ENCODE peak calls at places on chromosome 9, in six cellular contexts. H, J, W, V, I and O are unnamed samples.

GRCh38 chr9:85215936-85216335 is 525.8 kb downstream of the AGTPBP1 start:
- DNase-seq in J (no peak), V (no peak), I (no peak), H (no peak), W (no peak), O (no peak)

GRCh38 chr9:107422189-107422802 is 67.3 kb downstream of the KLF4 start:
- DNase-seq in H (no peak), W (peak; percentile 60), I (peak; percentile 84), V (peak; percentile 88), J (peak; percentile 75), O (peak; percentile 78)

GRCh38 chr9:4661165-4662095 is 664 bp upstream of the PLPP6 start:
- DNase-seq in W (no peak), V (no peak), I (no peak), H (peak; percentile 33), J (peak; percentile 42), O (no peak)

GRCh38 chr9:35510745-35511428 is 21.0 kb downstream of the RUSC2 start:
- DNase-seq in W (no peak), V (peak; percentile 94), J (peak; percentile 90), H (no peak), I (peak; percentile 93), O (no peak)

GRCh38 chr9:87812375-87813118 is 70.1 kb upstream of the SPATA31E1 start:
- DNase-seq in W (peak; percentile 60), H (no peak), V (peak; percentile 67), J (peak; percentile 49), I (no peak), O (no peak)

GRCh38 chr9:37555786-37556185 is 20.4 kb downstream of the FBXO10 start:
- DNase-seq in J (no peak), W (no peak), H (no peak), V (no peak), I (no peak), O (no peak)

GRCh38 chr9:214488-215448 is at the start of gene DOCK8:
- DNase-seq in V (peak; percentile 87), I (peak; percentile 84), W (peak; percentile 32), J (peak; percentile 63), H (peak; percentile 68), O (peak; percentile 97)

GRCh38 chr9:92247296-92247695 is 46.2 kb downstream of the IARS1 start:
- DNase-seq in V (no peak), J (no peak), H (no peak), W (no peak), I (no peak), O (no peak)

GRCh38 chr9:37602817-37603216 is 10.4 kb upstream of the TOMM5 start:
- DNase-seq in I (no peak), J (peak; percentile 81), W (no peak), H (no peak), V (no peak), O (no peak)

GRCh38 chr9:82970359-82970758 is 92.6 kb downstream of the RASEF start:
- DNase-seq in W (no peak), I (no peak), V (no peak), J (no peak), H (no peak), O (no peak)

GRCh38 chr9:13083973-13084528 is 195.4 kb downstream of the MPDZ start:
- DNase-seq in W (no peak), V (no peak), J (peak; percentile 85), I (no peak), H (no peak), O (no peak)

GRCh38 chr9:123645762-123646161 is 284.2 kb downstream of the DENND1A start:
- DNase-seq in V (no peak), I (no peak), H (no peak), W (no peak), J (no peak), O (no peak)

GRCh38 chr9:80679920-80680319 is 1009.4 kb downstream of the TLE1 start:
- DNase-seq in I (no peak), H (no peak), V (no peak), W (no peak), J (no peak), O (no peak)

GRCh38 chr9:36765468-36766341 is 193.0 kb downstream of the MELK start:
- DNase-seq in I (peak; percentile 81), W (peak; percentile 97), J (no peak), V (peak; percentile 85), H (peak; percentile 92), O (peak; percentile 95)

GRCh38 chr9:81771606-81772005 is 82.3 kb upstream of the TLE1 start:
- DNase-seq in W (peak; percentile 29), J (peak; percentile 72), V (no peak), H (no peak), I (no peak), O (no peak)

GRCh38 chr9:132069046-132069898 is 10.4 kb downstream of the MED27 start:
- DNase-seq in H (no peak), I (no peak), V (no peak), W (no peak), J (peak; percentile 21), O (no peak)

GRCh38 chr9:34580358-34580757 is 9.2 kb downstream of the CNTFR start:
- DNase-seq in V (no peak), I (no peak), W (no peak), J (no peak), H (no peak), O (peak; percentile 58)

GRCh38 chr9:123120131-123120530 is 86.7 kb downstream of the GPR21 start:
- DNase-seq in W (no peak), J (no peak), H (no peak), V (no peak), I (no peak), O (no peak)

GRCh38 chr9:69175488-69175872 is 1.4 kb downstream of the TJP2 start:
- DNase-seq in I (no peak), J (no peak), H (no peak), W (no peak), V (no peak), O (no peak)

GRCh38 chr9:12863624-12864023 is 88.8 kb downstream of the LURAP1L start:
- DNase-seq in J (no peak), I (no peak), H (no peak), W (peak; percentile 9), V (no peak), O (no peak)

GRCh38 chr9:88937248-88937647 is 54.0 kb upstream of the S1PR3 start:
- DNase-seq in I (no peak), J (no peak), V (no peak), W (no peak), H (no peak), O (no peak)

GRCh38 chr9:106467113-106467846 is 395.7 kb upstream of the ZNF462 start:
- DNase-seq in I (no peak), J (no peak), V (no peak), W (no peak), H (no peak), O (no peak)

GRCh38 chr9:127857278-127857677 is 2.8 kb upstream of the ENG start:
- DNase-seq in W (no peak), I (no peak), J (no peak), H (no peak), V (no peak), O (no peak)

GRCh38 chr9:127860260-127860659 is 5.8 kb upstream of the ENG start:
- DNase-seq in W (no peak), J (no peak), H (no peak), V (peak; percentile 91), I (no peak), O (no peak)

GRCh38 chr9:127855522-127855921 is 1.1 kb upstream of the ENG start:
- DNase-seq in H (no peak), J (no peak), W (no peak), I (no peak), V (no peak), O (no peak)

GRCh38 chr9:127856094-127856740 is 1.8 kb upstream of the ENG start:
- DNase-seq in H (no peak), W (no peak), V (peak; percentile 82), J (no peak), I (no peak), O (no peak)

DNA sequence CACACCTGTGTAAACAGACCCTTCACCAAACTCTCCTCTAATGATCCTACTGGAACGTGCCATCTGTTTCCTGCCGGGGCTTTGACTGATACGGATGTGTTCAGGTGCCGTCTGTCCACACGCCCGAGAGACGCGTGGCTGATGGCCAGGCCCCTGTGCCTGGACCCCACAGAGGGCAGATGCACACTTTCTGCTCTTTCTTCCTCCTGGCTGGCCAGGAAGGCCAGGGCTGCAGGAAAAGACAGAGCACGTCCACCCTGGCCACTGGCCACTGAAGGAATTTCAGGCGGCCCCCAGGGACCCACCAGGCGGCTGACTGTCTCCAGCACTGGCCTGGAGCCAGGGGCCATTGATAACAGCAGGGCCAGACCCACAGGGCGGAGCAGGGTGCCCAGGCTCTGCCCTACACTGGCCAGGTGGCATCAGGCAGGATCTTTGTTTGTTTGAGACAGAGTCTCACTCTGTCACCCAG is 3.6 kb upstream of the ENG start:
- DNase-seq in H (no peak), I (peak; percentile 91), J (no peak), W (peak; percentile 82), V (peak; percentile 95), O (no peak)
- H3K4me1 ChIP-seq in H (peaks cover 51% of the 10 kb centered on the region), I (no peaks in the 10 kb centered on the region), J (no peaks in the 10 kb centered on the region), W (peaks cover 34% of the 10 kb centered on the region), V (peaks cover 41% of the 10 kb centered on the region), O (peaks cover 100% of the 10 kb centered on the region)

DNA sequence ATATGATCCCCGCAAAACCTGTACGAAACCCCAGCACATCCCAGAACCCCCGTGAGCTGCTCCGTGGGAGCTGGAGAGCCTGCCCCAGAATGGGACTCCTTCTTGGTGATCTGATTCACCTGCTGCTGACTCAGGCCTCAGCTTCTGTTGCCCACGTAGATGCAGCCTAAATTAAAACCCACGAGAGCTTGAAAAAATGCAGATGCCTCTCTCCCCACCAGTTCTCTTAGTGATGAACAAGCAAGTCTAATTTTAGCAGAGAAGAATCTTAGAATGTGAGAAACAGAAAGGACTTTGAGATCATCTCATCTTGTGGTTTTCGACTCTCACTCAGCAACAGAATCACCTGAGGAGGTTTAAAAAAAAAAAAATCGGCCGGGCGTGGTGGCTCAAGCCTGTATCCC is 57.6 kb downstream of the TMOD1 start:
- DNase-seq in J (no peak), V (peak; percentile 48), W (no peak), I (no peak), H (no peak), O (peak; percentile 22)
- H3K4me1 ChIP-seq in J (peaks cover 4% of the 10 kb centered on the region), V (peaks cover 42% of the 10 kb centered on the region), W (peaks cover 86% of the 10 kb centered on the region), I (no peaks in the 10 kb centered on the region), H (no peaks in the 10 kb centered on the region), O (peaks cover 19% of the 10 kb centered on the region)

DNA sequence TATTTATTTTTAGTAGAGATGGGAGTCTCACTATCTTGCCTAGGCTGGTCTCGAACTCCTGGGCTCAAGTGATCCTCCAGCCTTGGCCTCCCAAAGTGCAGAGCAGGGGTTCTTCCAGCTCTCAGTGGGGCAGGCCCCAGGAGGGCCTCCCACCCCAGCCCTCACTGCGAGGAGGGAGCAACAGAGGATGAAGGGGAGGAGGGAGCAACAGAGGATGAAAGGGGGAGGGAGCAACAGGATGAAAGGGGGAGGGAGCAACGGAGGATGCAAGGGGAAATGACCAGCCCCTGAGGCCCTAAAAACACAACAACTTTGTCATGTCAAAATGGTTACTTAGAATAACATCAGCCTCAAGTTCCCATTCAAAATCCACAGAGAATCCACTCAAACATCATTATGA is 10.0 kb downstream of the TRIM14 start:
- DNase-seq in J (no peak), V (no peak), H (no peak), W (no peak), I (no peak), O (peak; percentile 76)
- H3K4me1 ChIP-seq in J (no peaks in the 10 kb centered on the region), V (no peaks in the 10 kb centered on the region), H (peaks cover 88% of the 10 kb centered on the region), W (no peaks in the 10 kb centered on the region), I (no peaks in the 10 kb centered on the region), O (peaks cover 18% of the 10 kb centered on the region)

DNA sequence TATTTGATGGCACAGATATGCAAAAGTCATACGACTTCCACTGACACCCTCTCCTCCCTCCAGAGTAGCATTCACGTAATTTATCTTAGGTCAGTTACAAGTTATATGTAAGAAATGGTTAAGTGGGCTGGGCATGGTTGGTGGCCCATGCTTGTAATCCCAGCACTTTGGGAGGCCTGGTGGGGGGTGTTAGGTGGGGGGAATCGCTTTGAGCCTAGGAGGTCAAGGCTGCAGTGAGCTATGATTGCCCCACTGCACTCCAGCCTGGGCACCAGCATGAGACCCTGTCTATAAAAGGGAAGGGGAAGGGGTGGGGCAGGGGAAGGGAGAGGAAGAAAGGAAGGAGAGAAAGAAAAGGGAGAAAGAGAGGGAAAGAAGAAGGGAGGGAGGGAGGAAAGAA is 202.8 kb downstream of the AUH start:
- DNase-seq in H (no peak), J (no peak), I (no peak), V (no peak), W (no peak), O (no peak)
- H3K4me1 ChIP-seq in H (peaks cover 27% of the 10 kb centered on the region), J (peaks cover 27% of the 10 kb centered on the region), I (no peaks in the 10 kb centered on the region), V (no peaks in the 10 kb centered on the region), W (no peaks in the 10 kb centered on the region), O (peaks cover 37% of the 10 kb centered on the region)